ENCODE peak calls at places on chromosomes 11 and 22, in nine cellular contexts. O is body of pancreas; B is ovary; V is RWPE1; P is GM20000; L is pancreas; Z is sigmoid colon; W is psoas muscle; M is activated CD8-positive, alpha-beta T cell treated with anti-CD3 and anti-CD28 coated beads for 36 hours. K is an unnamed sample.

GRCh38 chr22:48301421-48301820 is 1526.3 kb downstream of the BRD1 start:
- DNase-seq in P (no peak), W (no peak), Z (no peak), O (no peak), B (no peak), L (no peak), M (no peak), V (no peak), K (peak)

GRCh38 chr22:36221799-36222751 is 17.3 kb downstream of the APOL2 start:
- DNase-seq in V (no peak), P (peak), B (peak), M (peak), Z (no peak), W (peak), L (peak), O (peak), K (peak)

GRCh38 chr22:23110190-23110921 is 31.4 kb downstream of the RSPH14 start:
- DNase-seq in B (no peak), P (no peak), M (no peak), W (no peak), Z (no peak), O (peak), L (no peak), V (no peak), K (no peak)

GRCh38 chr22:49036513-49036912 is 791.2 kb downstream of the BRD1 start:
- DNase-seq in L (no peak), M (no peak), Z (no peak), W (no peak), B (no peak), O (no peak), V (no peak), P (no peak), K (no peak)

GRCh38 chr22:44301039-44301438 is 11.7 kb downstream of the SHISAL1 start:
- DNase-seq in V (no peak), W (no peak), Z (no peak), M (no peak), P (no peak), O (no peak), B (no peak), L (no peak), K (no peak)

GRCh38 chr11:132211479-132211878 is 841.1 kb downstream of the NTM start:
- DNase-seq in W (no peak), V (no peak), M (no peak), O (no peak), P (no peak), Z (no peak), L (no peak), B (no peak), K (no peak)

GRCh38 chr11:117657801-117658200 is 139.2 kb downstream of the DSCAML1 start:
- DNase-seq in O (no peak), L (no peak), V (no peak), W (no peak), M (no peak), B (no peak), Z (no peak), P (no peak), K (no peak)

GRCh38 chr22:38423512-38424503 is 31.2 kb downstream of the KCNJ4 start:
- DNase-seq in V (no peak), P (no peak), B (no peak), Z (no peak), W (no peak), O (peak), L (no peak), M (no peak), K (no peak)

GRCh38 chr11:117220999-117221774 is 10.7 kb downstream of the PCSK7 start:
- DNase-seq in B (peak), V (no peak), M (no peak), P (no peak), Z (peak), O (no peak), W (peak), L (no peak), K (no peak)

GRCh38 chr11:32088117-32088941 is 2.5 kb upstream of the RCN1 start:
- DNase-seq in V (peak), P (peak), W (no peak), O (peak), L (peak), M (peak), Z (no peak), B (peak), K (peak)

GRCh38 chr22:21759133-21759532 is 23.5 kb upstream of the YPEL1 start:
- DNase-seq in B (no peak), W (no peak), V (no peak), L (no peak), O (no peak), M (no peak), P (no peak), Z (no peak), K (no peak)

GRCh38 chr11:3859373-3859881 is 4.0 kb downstream of the STIM1 start:
- DNase-seq in W (peak), B (no peak), M (peak), V (no peak), L (peak), Z (no peak), O (peak), P (peak), K (peak)

GRCh38 chr11:134762248-134763029 is 350.4 kb upstream of the B3GAT1 start:
- DNase-seq in P (no peak), V (no peak), O (no peak), W (no peak), M (no peak), B (no peak), L (peak), Z (no peak), K (no peak)

GRCh38 chr11:13012037-13012693 is 3.0 kb downstream of the RASSF10 start:
- DNase-seq in B (no peak), P (no peak), M (no peak), L (peak), W (no peak), Z (no peak), V (no peak), O (peak), K (no peak)

GRCh38 chr22:36936362-36937116 is 23.1 kb downstream of the CSF2RB start:
- DNase-seq in W (no peak), Z (no peak), V (no peak), P (no peak), M (no peak), L (no peak), O (no peak), B (no peak), K (no peak)

GRCh38 chr11:78557236-78557635 is 17.4 kb downstream of the NARS2 start:
- DNase-seq in Z (no peak), L (no peak), V (no peak), O (no peak), B (no peak), M (no peak), P (no peak), W (no peak), K (no peak)

GRCh38 chr11:120536091-120536796 is 24.7 kb downstream of the GRIK4 start:
- DNase-seq in Z (no peak), B (no peak), L (no peak), M (no peak), W (no peak), P (no peak), O (no peak), V (no peak), K (no peak)

GRCh38 chr22:29820941-29821789 is 16.9 kb downstream of the ASCC2 start:
- DNase-seq in P (peak), B (peak), L (peak), Z (peak), W (peak), O (peak), V (peak), M (peak), K (peak)

GRCh38 chr22:26751217-26751616 is 93.8 kb downstream of the MIAT start:
- DNase-seq in M (no peak), P (no peak), B (no peak), O (no peak), Z (no peak), W (no peak), L (no peak), V (no peak), K (no peak)

GRCh38 chr22:46036558-46037408 is 59.8 kb upstream of the WNT7B start:
- DNase-seq in O (peak), W (no peak), B (peak), V (no peak), M (peak), P (no peak), L (peak), Z (peak), K (no peak)

DNA sequence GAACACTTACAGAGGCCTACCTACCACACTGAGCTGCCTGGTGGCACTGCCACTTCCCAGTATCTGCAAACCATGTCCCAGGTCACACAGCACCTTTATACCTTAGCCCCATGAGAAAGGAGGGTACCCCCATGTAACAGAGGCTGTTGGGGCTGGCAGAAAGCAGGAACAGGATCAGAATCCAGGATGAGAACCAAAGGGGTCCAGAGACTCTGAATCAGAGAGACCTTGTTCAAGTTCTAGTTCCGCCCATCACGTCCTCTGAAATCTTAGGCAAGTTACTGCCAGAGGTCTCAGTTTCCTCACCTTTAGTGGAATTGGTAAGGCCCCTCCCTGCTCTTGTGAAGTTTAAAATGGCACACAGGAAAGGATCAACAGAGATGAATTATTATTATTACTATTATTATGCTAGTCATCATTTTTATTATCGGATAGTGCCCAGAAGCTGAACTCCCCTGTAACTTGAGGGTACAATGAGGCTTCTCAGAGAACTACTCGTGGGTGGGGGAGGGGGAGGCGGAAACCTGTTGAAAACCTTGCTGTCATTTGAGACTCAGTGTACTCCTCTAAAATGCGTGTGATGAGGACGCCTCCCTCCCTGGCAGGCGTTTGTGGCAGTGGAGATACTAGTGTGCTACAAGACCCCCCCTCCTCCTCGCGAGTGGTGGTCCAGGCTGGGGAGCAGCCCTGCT is 9.3 kb downstream of the SELENOM start:
- DNase-seq in B (no peak), P (no peak), O (no peak), M (no peak), V (no peak), L (no peak), W (no peak), Z (no peak), K (no peak)
- TF ChIP-seq CTCF in B (no peak), P (no peak), O (no peak), M (no peak), V (no peak), L (no peak), W (no peak), Z (no peak), K (no peak)

GRCh38 chr22:40636380-40637180 is at the start of gene MRTFA:
- DNase-seq in M (peak), O (peak), Z (peak), B (peak), L (peak), P (peak), V (peak), W (peak), K (peak)
- TF ChIP-seq CTCF in M (no peak), O (no peak), Z (no peak), B (no peak), L (no peak), P (no peak), V (no peak), W (no peak), K (no peak)

GRCh38 chr11:9380773-9381172 is 3.7 kb upstream of the IPO7 start:
- DNase-seq in Z (peak), W (no peak), L (no peak), B (no peak), O (no peak), V (no peak), M (no peak), P (no peak), K (no peak)

GRCh38 chr11:9386086-9386485 is 1.6 kb downstream of the IPO7 start:
- DNase-seq in B (no peak), L (no peak), V (no peak), P (no peak), M (no peak), Z (no peak), W (no peak), O (no peak), K (no peak)

GRCh38 chr11:9385288-9385902 is 943 bp downstream of the IPO7 start:
- DNase-seq in B (no peak), P (no peak), O (peak), Z (no peak), L (no peak), W (no peak), M (no peak), V (peak), K (peak)

GRCh38 chr11:9386901-9387300 is 2.4 kb downstream of the IPO7 start:
- DNase-seq in M (no peak), L (no peak), B (no peak), P (no peak), O (no peak), W (no peak), Z (no peak), V (no peak), K (no peak)

DNA sequence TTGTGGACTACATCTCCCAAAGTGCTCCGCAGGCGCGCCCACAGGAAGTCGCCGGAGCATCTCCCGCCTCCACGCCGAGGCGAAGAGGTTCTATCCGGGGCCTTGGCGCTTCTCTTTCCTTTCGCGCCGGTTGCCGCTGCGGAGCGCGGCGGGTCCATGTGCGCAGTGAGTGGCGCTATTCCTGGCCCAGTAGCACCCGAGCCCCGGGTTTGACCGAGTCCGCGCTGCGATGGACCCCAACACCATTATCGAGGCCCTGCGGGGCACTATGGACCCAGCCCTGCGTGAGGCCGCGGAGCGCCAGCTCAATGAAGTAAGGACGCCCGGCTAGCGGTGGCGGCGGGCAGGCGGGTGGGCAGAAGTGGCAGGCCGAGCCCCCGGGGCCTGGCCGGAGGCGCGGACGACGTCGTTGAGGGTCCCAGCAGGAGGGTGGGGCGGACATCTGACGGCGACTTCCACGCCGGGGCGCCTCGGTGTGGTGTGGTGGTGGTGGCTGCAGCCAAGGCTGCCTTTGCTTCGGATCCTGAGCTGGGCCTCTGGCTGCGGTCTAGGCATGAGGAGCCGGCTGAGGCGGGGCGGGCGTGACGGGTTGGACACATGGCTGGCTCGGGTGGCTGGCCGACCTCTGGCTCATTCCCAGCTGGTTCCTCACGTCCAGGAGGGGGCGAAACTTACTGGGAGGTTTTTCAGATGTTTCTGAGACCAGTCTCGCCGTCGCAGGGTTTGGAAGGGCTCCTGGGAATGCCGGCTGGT is at the start of gene IPO7:
- DNase-seq in P (peak), B (peak), L (peak), O (peak), V (peak), M (peak), Z (peak), W (peak), K (peak)
- TF ChIP-seq CTCF in P (no peak), B (no peak), L (no peak), O (peak), V (peak), M (no peak), Z (no peak), W (peak), K (no peak)

GRCh38 chr11:95577716-95578460 is 211.7 kb downstream of the FAM76B start:
- DNase-seq in V (peak), B (no peak), L (no peak), Z (no peak), W (no peak), O (no peak), P (no peak), M (peak), K (no peak)
- TF ChIP-seq CTCF in V (no peak), B (no peak), L (no peak), Z (no peak), W (no peak), O (no peak), P (no peak), M (no peak), K (no peak)

GRCh38 chr11:97611345-97611744 is 1221.5 kb downstream of the JRKL start:
- DNase-seq in W (no peak), M (no peak), P (no peak), V (no peak), Z (no peak), B (no peak), O (no peak), L (no peak), K (no peak)

GRCh38 chr11:97610854-97611253 is 1221.0 kb downstream of the JRKL start:
- DNase-seq in O (no peak), B (no peak), L (no peak), P (no peak), Z (no peak), V (no peak), M (no peak), W (no peak), K (no peak)

GRCh38 chr11:97614571-97614970 is 1224.8 kb downstream of the JRKL start:
- DNase-seq in O (no peak), L (no peak), M (no peak), V (no peak), W (no peak), P (no peak), Z (no peak), B (no peak), K (no peak)

GRCh38 chr11:97607301-97608000 is 1217.6 kb downstream of the JRKL start:
- DNase-seq in M (no peak), O (no peak), P (no peak), L (no peak), V (no peak), B (no peak), W (no peak), Z (no peak), K (no peak)

GRCh38 chr11:97610000-97610399 is 1220.2 kb downstream of the JRKL start:
- DNase-seq in V (no peak), B (no peak), P (no peak), W (no peak), Z (no peak), M (no peak), L (no peak), O (no peak), K (no peak)
- TF ChIP-seq CTCF in V (no peak), B (no peak), P (no peak), W (no peak), Z (no peak), M (no peak), L (no peak), O (no peak), K (no peak)

DNA sequence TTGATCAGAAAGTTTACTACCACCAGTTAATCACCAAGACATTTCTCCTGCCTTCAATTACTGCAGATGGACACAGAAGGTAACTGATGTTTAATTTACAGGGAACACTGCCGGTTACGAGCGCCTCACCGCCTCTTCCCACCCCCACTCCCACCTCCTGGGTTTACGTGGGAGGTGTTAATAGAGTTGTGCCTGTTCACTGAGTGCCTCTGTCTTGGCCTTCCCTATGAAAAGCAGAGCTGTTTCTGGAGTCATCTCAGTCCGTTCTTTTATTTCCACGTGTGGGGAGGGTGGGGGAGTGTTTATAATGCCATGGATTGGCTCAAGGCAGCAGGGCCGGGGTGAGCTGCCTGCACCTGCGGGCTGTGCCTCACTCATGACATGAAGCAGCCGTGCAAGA is 322.7 kb downstream of the CADM1 start:
- DNase-seq in L (no peak), W (no peak), P (no peak), V (no peak), Z (no peak), B (no peak), O (no peak), M (no peak), K (no peak)
- TF ChIP-seq CTCF in L (no peak), W (no peak), P (no peak), V (no peak), Z (no peak), B (no peak), O (no peak), M (no peak), K (no peak)